ENCODE peak calls at places on chromosomes 6 and 20, in five cellular contexts. V is H9, Y is mesenchymal stem cell, D is neural progenitor cell, I is neuronal stem cell. Q is an unnamed sample.

GRCh38 chr6:151213352-151213751 is 26.4 kb upstream of the AKAP12 start:
- DNase-seq in Y (no peak), V (no peak), I (no peak), D (no peak), Q (no peak)

GRCh38 chr6:141152951-141153350 is 979.8 kb upstream of the GJE1 start:
- DNase-seq in V (no peak), D (no peak), I (no peak), Y (no peak), Q (no peak)

GRCh38 chr6:149483302-149483701 is 1.5 kb downstream of the ZC3H12D start:
- DNase-seq in V (no peak), I (no peak), Y (no peak), D (no peak), Q (no peak)

GRCh38 chr20:50774515-50774914 is 20.3 kb upstream of the BCAS4 start:
- DNase-seq in I (no peak), Y (no peak), D (no peak), V (peak), Q (no peak)

GRCh38 chr6:39567091-39567490 is 158.1 kb downstream of the KIF6 start:
- DNase-seq in V (no peak), D (no peak), Y (no peak), I (no peak), Q (no peak)

GRCh38 chr6:147651249-147652063 is 143.0 kb downstream of the SAMD5 start:
- DNase-seq in I (no peak), V (peak), D (peak), Y (peak), Q (no peak)

GRCh38 chr6:26141378-26141901 is 54.2 kb downstream of the HFE start:
- DNase-seq in I (no peak), V (no peak), Y (no peak), D (no peak), Q (no peak)

GRCh38 chr6:72968704-72969103 is 256.6 kb downstream of the KHDC1L start:
- DNase-seq in Y (peak), V (no peak), D (no peak), I (no peak), Q (no peak)

GRCh38 chr6:43242908-43243648 is at the start of gene TTBK1:
- DNase-seq in Y (no peak), V (peak), D (peak), I (peak), Q (no peak)

GRCh38 chr6:39377530-39377929 is 55.0 kb upstream of the KCNK16 start:
- DNase-seq in Y (peak), D (peak), V (peak), I (peak), Q (no peak)

DNA sequence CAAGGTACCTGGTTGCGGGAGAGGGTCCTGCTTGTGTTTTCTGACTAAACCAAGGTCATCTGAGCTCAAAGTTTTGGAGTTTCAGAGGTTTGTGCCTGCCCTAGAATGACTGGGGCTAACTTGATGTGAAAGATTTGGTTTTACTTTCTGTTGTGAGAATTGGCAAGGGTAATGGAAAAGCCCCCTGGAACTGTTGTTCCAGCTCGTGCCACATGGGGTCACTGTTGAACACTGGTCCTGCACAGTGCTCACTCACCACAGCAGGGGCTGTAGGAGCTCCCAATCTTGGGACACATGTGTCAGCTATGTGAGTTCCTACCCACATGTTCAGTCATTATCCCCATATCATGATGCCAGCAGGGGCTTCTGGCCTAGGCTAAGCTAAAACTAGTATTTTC is 6.5 kb downstream of the TGM6 start:
- DNase-seq in V (peak), Y (peak), D (peak), I (peak), Q (no peak)
- H3K9ac ChIP-seq in V (no peak), Y (no peak), D (no peak), I (no peak), Q (no peak)

DNA sequence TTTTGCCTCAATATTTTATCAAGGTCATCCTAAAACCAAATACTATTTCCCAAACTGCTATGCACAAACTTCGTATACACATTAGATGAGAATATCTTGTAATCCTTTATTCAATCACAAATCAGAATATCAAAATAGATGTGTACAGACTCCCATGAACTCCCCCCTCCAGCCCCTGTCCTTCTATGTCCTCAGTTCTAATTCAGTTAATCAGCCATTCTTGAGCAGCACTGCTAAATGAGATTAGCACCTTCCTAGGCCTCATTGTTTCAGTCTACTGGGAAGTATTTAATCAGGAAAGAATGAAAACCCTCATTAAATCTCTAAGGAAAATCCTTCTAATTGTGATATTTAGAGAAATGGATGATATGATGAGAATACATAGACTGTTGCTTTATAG is 36.6 kb downstream of the RCAN2 start:
- DNase-seq in V (no peak), I (no peak), Y (no peak), D (no peak), Q (no peak)
- H3K27ac ChIP-seq in V (no peak), I (no peak), Y (no peak), D (no peak), Q (no peak)

GRCh38 chr6:51818520-51819022 is 268.8 kb downstream of the PKHD1 start:
- DNase-seq in I (no peak), V (no peak), D (no peak), Y (no peak), Q (no peak)

GRCh38 chr6:51813904-51814303 is 273.5 kb downstream of the PKHD1 start:
- DNase-seq in I (no peak), D (no peak), V (no peak), Y (no peak), Q (no peak)

GRCh38 chr6:51812231-51812630 is 275.2 kb downstream of the PKHD1 start:
- DNase-seq in V (no peak), Y (no peak), I (no peak), D (no peak), Q (no peak)

GRCh38 chr6:51817832-51818231 is 269.6 kb downstream of the PKHD1 start:
- DNase-seq in Y (no peak), V (no peak), D (no peak), I (no peak), Q (no peak)

DNA sequence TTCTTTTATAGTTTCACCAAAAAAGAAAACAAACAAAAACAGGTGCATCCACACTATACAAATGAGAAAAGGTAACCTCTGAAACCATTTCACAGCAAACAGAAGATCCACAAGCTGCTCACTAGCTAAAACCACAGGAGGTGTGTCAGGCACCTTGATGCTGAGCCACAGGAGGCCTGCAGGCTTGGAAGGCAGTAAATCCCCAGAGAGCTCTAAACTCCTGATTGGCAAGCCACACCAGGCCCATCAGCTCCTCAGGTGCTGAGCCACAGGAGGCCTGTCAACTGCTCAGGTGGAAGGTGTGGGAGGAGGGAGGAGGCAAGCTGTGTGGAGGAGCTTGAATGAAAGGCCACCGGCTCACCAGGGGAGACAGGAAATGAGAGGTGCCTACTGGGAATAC is 273.0 kb downstream of the PKHD1 start:
- DNase-seq in V (peak), Y (no peak), D (no peak), I (no peak), Q (no peak)
- H3K9ac ChIP-seq in V (no peak), Y (no peak), D (no peak), I (no peak), Q (no peak)

GRCh38 chr6:52562915-52563314 is 13.9 kb downstream of the TRAM2 start:
- DNase-seq in V (no peak), D (no peak), I (no peak), Y (no peak), Q (no peak)

GRCh38 chr6:52558266-52559000 is 18.4 kb downstream of the TRAM2 start:
- DNase-seq in I (no peak), Y (peak), V (no peak), D (no peak), Q (no peak)

GRCh38 chr6:52564856-52565255 is 12.0 kb downstream of the TRAM2 start:
- DNase-seq in D (no peak), I (no peak), Y (no peak), V (no peak), Q (no peak)

GRCh38 chr6:52557389-52558265 is 19.2 kb downstream of the TRAM2 start:
- DNase-seq in Y (peak), I (no peak), D (peak), V (peak), Q (no peak)

GRCh38 chr6:52560462-52560861 is 16.4 kb downstream of the TRAM2 start:
- DNase-seq in D (no peak), V (no peak), Y (peak), I (no peak), Q (no peak)
- H3K27ac ChIP-seq in D (no peak), V (no peak), Y (no peak), I (no peak), Q (no peak)

DNA sequence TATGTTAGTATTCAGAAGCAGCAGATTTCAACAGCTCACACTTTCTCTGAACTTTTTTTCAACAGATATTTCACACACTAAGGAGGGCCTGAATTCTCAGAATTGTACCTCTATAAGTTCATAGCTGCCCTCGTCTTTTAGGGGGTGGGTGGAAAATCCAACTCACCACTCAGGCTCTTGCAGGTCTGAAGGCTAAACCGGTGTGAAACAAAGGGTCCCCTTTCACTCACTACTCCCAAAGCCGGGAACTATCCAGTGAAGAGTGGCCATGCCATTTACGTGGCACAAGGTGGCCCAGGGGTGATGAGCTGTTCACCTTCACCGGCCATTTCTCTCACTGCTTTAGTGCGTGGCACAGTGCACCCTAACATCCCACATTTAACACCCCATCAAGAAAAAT is 24.2 kb downstream of the TBC1D7 start:
- DNase-seq in D (no peak), V (no peak), I (no peak), Y (peak), Q (no peak)
- H3K9ac ChIP-seq in D (no peak), V (no peak), I (no peak), Y (peak), Q (no peak)

DNA sequence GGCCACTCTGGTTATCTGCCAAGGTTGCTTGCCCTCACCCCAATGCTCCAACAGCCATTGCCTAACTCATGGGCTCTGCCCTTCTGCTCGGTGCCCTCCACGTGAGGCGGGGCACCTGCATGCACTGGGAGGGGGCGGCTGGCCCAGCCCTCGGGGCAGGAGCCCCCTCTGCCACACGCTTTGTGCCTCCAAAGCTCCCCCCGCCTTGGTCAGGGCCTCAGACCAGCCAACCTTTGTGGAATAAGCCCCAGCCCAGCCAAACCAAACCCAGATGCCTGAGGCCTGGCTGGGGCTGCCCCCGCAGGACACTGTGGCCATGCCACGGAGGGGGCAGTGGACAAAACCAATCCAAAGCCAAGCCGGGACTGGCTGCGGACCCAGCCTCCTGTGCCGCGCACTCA is 21.4 kb downstream of the SDCBP2 start:
- DNase-seq in I (no peak), D (no peak), Y (no peak), V (no peak), Q (peak)
- H3K27ac ChIP-seq in I (no peak), D (no peak), Y (no peak), V (no peak), Q (no peak)

DNA sequence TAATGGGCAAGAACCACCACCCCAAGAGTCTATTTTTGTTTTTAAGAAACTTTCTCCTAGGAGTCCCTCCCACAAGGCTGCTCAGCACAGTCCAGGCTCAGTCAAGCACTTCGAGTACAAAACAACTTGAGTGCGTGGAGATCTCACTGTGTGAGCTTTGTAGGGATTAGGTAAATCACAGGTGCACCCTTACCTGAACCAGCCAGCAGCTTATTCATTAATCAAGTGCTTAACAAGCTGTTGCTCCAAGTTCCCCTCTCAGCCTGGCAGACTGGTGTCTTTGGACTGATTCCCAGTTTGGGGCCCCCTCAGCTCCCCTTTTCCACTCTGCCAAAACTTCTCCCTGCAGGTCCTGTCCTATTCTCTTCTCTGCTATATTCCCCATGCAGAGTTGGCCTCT is 133.1 kb downstream of the LY86 start:
- DNase-seq in Y (no peak), I (no peak), V (no peak), D (no peak), Q (no peak)
- H3K9ac ChIP-seq in Y (no peak), I (no peak), V (no peak), D (no peak), Q (no peak)